ENCODE peak calls at places on chromosomes 6 and 20, in four cellular contexts. One of them, this sample, is unnamed. For H3K27me3, the result is how much of the 10 kb centered on the place peaks cover.

GRCh38 chr20:18712877-18713276 is 100.7 kb upstream of the SCP2D1 start:
- DNase-seq in IMR-90: no peak
- DNase-seq in heart right ventricle: no peak
- DNase-seq in neural progenitor cell: peak
- DNase-seq in this sample: no peak

GRCh38 chr6:89999154-89999553 is 104.9 kb downstream of the GJA10 start:
- DNase-seq in heart right ventricle: peak
- DNase-seq in IMR-90: peak
- DNase-seq in neural progenitor cell: no peak
- DNase-seq in this sample: no peak

GRCh38 chr6:125985967-125986294 is 409 bp upstream of the TRMT11 start:
- DNase-seq in heart right ventricle: no peak
- DNase-seq in neural progenitor cell: no peak
- DNase-seq in IMR-90: no peak
- DNase-seq in this sample: no peak

GRCh38 chr20:10637062-10637559 is 36.7 kb downstream of the JAG1 start:
- DNase-seq in IMR-90: peak
- DNase-seq in neural progenitor cell: no peak
- DNase-seq in heart right ventricle: no peak
- DNase-seq in this sample: no peak

GRCh38 chr20:53530440-53530839 is 63.2 kb downstream of the ZNF217 start:
- DNase-seq in heart right ventricle: no peak
- DNase-seq in neural progenitor cell: no peak
- DNase-seq in IMR-90: no peak
- DNase-seq in this sample: no peak

GRCh38 chr6:165448210-165448609 is 138.8 kb upstream of the C6orf118 start:
- DNase-seq in IMR-90: no peak
- DNase-seq in neural progenitor cell: peak
- DNase-seq in heart right ventricle: no peak
- DNase-seq in this sample: no peak

GRCh38 chr6:56995347-56995746 is 40.4 kb downstream of the BEND6 start:
- DNase-seq in heart right ventricle: no peak
- DNase-seq in neural progenitor cell: no peak
- DNase-seq in IMR-90: no peak
- DNase-seq in this sample: no peak

GRCh38 chr6:73528897-73529296 is 8.1 kb upstream of the EEF1A1 start:
- DNase-seq in IMR-90: no peak
- DNase-seq in neural progenitor cell: no peak
- DNase-seq in heart right ventricle: no peak
- DNase-seq in this sample: no peak

GRCh38 chr20:33908351-33908750 is 85.4 kb upstream of the RALY start:
- DNase-seq in neural progenitor cell: no peak
- DNase-seq in IMR-90: peak
- DNase-seq in heart right ventricle: no peak
- DNase-seq in this sample: no peak

GRCh38 chr20:16158090-16158975 is 414.9 kb downstream of the KIF16B start:
- DNase-seq in neural progenitor cell: peak
- DNase-seq in heart right ventricle: no peak
- DNase-seq in IMR-90: no peak
- DNase-seq in this sample: no peak

GRCh38 chr20:48148916-48149672 is 363.8 kb upstream of the SULF2 start:
- DNase-seq in neural progenitor cell: no peak
- DNase-seq in IMR-90: no peak
- DNase-seq in heart right ventricle: no peak
- DNase-seq in this sample: no peak

GRCh38 chr20:48149887-48150286 is 364.6 kb upstream of the SULF2 start:
- DNase-seq in heart right ventricle: no peak
- DNase-seq in IMR-90: no peak
- DNase-seq in neural progenitor cell: peak
- DNase-seq in this sample: no peak

GRCh38 chr20:48146303-48146702 is 361.0 kb upstream of the SULF2 start:
- DNase-seq in IMR-90: no peak
- DNase-seq in heart right ventricle: no peak
- DNase-seq in neural progenitor cell: no peak
- DNase-seq in this sample: no peak

GRCh38 chr20:48148020-48148419 is 362.7 kb upstream of the SULF2 start:
- DNase-seq in heart right ventricle: no peak
- DNase-seq in IMR-90: no peak
- DNase-seq in neural progenitor cell: no peak
- DNase-seq in this sample: no peak

DNA sequence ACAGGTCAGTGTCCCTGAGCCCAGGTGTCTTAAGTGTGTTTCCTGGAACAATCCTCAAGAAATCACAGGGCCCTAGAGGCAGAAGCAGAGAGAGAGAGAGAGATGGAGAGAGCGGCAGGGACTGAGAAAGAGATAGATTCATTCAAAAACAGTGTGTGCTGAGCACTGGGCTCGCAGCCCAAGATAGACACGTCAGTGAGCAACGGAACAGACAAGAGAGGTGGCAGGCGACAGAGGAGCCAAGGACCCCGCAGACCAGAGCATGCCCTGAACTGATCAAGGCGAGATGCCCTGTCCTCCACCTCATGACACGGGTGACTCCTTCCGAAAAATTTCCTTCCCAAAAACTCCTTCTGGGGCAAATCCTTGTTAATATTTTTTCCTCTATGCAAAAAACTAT is 362.0 kb upstream of the SULF2 start:
- DNase-seq in heart right ventricle: no peak
- DNase-seq in neural progenitor cell: no peak
- DNase-seq in IMR-90: no peak
- DNase-seq in this sample: no peak
- H3K27ac ChIP-seq in heart right ventricle: no peak
- H3K27ac ChIP-seq in neural progenitor cell: no peak
- H3K27ac ChIP-seq in IMR-90: no peak
- H3K27ac ChIP-seq in this sample: no peak

GRCh38 chr20:31717478-31717946 is 5.2 kb downstream of the BCL2L1 start:
- DNase-seq in neural progenitor cell: no peak
- DNase-seq in IMR-90: no peak
- DNase-seq in heart right ventricle: no peak
- DNase-seq in this sample: peak
- H3K4me3 ChIP-seq in neural progenitor cell: no peak
- H3K4me3 ChIP-seq in IMR-90: no peak
- H3K4me3 ChIP-seq in heart right ventricle: no peak
- H3K4me3 ChIP-seq in this sample: peak

GRCh38 chr20:58228484-58229197 is at the start of gene ANKRD60:
- DNase-seq in neural progenitor cell: peak
- DNase-seq in IMR-90: peak
- DNase-seq in heart right ventricle: peak
- DNase-seq in this sample: peak
- H3K27me3 ChIP-seq in neural progenitor cell: half or more
- H3K27me3 ChIP-seq in IMR-90: under half
- H3K27me3 ChIP-seq in heart right ventricle: half or more
- H3K27me3 ChIP-seq in this sample: under half

DNA sequence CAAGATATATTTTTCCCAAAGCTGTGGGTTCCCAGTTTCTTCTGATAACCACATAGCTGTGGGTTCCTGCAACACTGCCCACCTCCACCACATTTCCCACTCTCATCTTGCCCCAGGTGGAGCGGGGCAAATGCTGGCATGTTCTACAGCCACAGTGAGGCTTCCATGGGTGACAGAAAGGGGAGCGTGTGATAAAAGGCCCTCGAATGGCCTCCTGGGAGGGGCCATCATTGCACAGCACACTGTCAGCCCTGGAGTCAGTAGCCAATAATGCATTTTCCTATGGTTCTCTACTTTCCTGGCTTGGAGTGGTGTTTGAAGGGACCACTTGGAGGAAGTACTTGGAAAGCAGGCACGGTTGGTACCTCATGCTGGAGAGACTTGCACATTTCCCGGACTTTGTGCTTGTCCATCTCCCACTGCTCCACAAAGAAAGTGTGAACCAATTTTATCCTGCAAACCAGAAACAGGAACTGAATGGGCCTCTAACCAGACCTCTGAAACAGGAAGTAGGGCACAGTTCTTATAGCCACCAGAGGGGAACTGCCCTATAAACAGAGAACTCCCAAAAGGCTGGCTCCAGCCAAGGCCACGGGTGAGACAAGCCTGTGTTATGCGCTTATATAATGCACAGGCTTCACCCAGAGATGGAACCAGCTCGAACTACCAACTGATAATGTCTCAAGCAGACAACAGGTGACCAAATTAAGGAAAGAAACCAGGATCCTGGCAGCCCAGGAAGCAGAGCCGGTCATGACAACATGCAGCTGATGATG is 8.6 kb downstream of the MAP3K5 start:
- DNase-seq in IMR-90: no peak
- DNase-seq in heart right ventricle: peak
- DNase-seq in neural progenitor cell: no peak
- DNase-seq in this sample: no peak
- H3K27ac ChIP-seq in IMR-90: peak
- H3K27ac ChIP-seq in heart right ventricle: no peak
- H3K27ac ChIP-seq in neural progenitor cell: no peak
- H3K27ac ChIP-seq in this sample: no peak

GRCh38 chr20:1803216-1804128 is 91.7 kb upstream of the SIRPA start:
- DNase-seq in heart right ventricle: peak
- DNase-seq in IMR-90: peak
- DNase-seq in neural progenitor cell: peak
- DNase-seq in this sample: peak
- H3K4me3 ChIP-seq in heart right ventricle: peak
- H3K4me3 ChIP-seq in IMR-90: peak
- H3K4me3 ChIP-seq in neural progenitor cell: peak
- H3K4me3 ChIP-seq in this sample: no peak

GRCh38 chr6:1380625-1381396 is 8.6 kb upstream of the FOXF2 start:
- DNase-seq in IMR-90: no peak
- DNase-seq in neural progenitor cell: peak
- DNase-seq in heart right ventricle: no peak
- DNase-seq in this sample: no peak

GRCh38 chr6:1383729-1384548 is 5.4 kb upstream of the FOXF2 start:
- DNase-seq in heart right ventricle: no peak
- DNase-seq in neural progenitor cell: peak
- DNase-seq in IMR-90: no peak
- DNase-seq in this sample: no peak

GRCh38 chr6:1382883-1383728 is 6.3 kb upstream of the FOXF2 start:
- DNase-seq in IMR-90: no peak
- DNase-seq in neural progenitor cell: peak
- DNase-seq in heart right ventricle: no peak
- DNase-seq in this sample: no peak

GRCh38 chr6:1381397-1382330 is 7.7 kb upstream of the FOXF2 start:
- DNase-seq in IMR-90: no peak
- DNase-seq in neural progenitor cell: peak
- DNase-seq in heart right ventricle: peak
- DNase-seq in this sample: no peak

GRCh38 chr6:1382331-1382882 is 7.0 kb upstream of the FOXF2 start:
- DNase-seq in IMR-90: no peak
- DNase-seq in heart right ventricle: no peak
- DNase-seq in neural progenitor cell: no peak
- DNase-seq in this sample: no peak
- H3K27me3 ChIP-seq in IMR-90: under half
- H3K27me3 ChIP-seq in heart right ventricle: half or more
- H3K27me3 ChIP-seq in neural progenitor cell: half or more
- H3K27me3 ChIP-seq in this sample: under half

GRCh38 chr6:11710221-11710836 is 68.3 kb downstream of the ADTRP start:
- DNase-seq in heart right ventricle: no peak
- DNase-seq in neural progenitor cell: no peak
- DNase-seq in IMR-90: peak
- DNase-seq in this sample: peak
- H3K27ac ChIP-seq in heart right ventricle: no peak
- H3K27ac ChIP-seq in neural progenitor cell: no peak
- H3K27ac ChIP-seq in IMR-90: peak
- H3K27ac ChIP-seq in this sample: peak

GRCh38 chr6:84771732-84772131 is 7.3 kb upstream of the TBX18 start:
- DNase-seq in heart right ventricle: no peak
- DNase-seq in IMR-90: no peak
- DNase-seq in neural progenitor cell: peak
- DNase-seq in this sample: no peak

GRCh38 chr6:84773133-84773430 is 8.7 kb upstream of the TBX18 start:
- DNase-seq in neural progenitor cell: peak
- DNase-seq in heart right ventricle: no peak
- DNase-seq in IMR-90: no peak
- DNase-seq in this sample: no peak

GRCh38 chr6:84774174-84775158 is 10.1 kb upstream of the TBX18 start:
- DNase-seq in IMR-90: no peak
- DNase-seq in neural progenitor cell: peak
- DNase-seq in heart right ventricle: peak
- DNase-seq in this sample: no peak

GRCh38 chr6:84773431-84774173 is 9.2 kb upstream of the TBX18 start:
- DNase-seq in neural progenitor cell: peak
- DNase-seq in heart right ventricle: peak
- DNase-seq in IMR-90: no peak
- DNase-seq in this sample: no peak

GRCh38 chr6:84772428-84773132 is 8.2 kb upstream of the TBX18 start:
- DNase-seq in neural progenitor cell: peak
- DNase-seq in IMR-90: no peak
- DNase-seq in heart right ventricle: peak
- DNase-seq in this sample: no peak
- H3K4me3 ChIP-seq in neural progenitor cell: peak
- H3K4me3 ChIP-seq in IMR-90: no peak
- H3K4me3 ChIP-seq in heart right ventricle: peak
- H3K4me3 ChIP-seq in this sample: no peak

This sample was measured in naive thymus-derived CD4-positive, alpha-beta T cell.